ENCODE peak calls at places on chromosomes 13 and 19, in eight cellular contexts. P, Q, T, C, A, L, J and M are unnamed samples.

GRCh38 chr13:35144496-35144895 is 202.4 kb downstream of the NBEA start:
- DNase-seq in P (no peak), Q (no peak), T (no peak), C (no peak), A (no peak), L (no peak), J (no peak), M (no peak)

GRCh38 chr19:36573948-36574726 is 1.0 kb upstream of the ZNF529 start:
- DNase-seq in P (no peak), Q (peak; percentile 28), T (peak; percentile 0), C (no peak), A (no peak), L (no peak), J (no peak), M (no peak)

GRCh38 chr13:34419025-34419424 is 523.0 kb upstream of the NBEA start:
- DNase-seq in P (peak; percentile 68), Q (peak; percentile 39), T (no peak), C (no peak), A (no peak), L (no peak), J (no peak), M (no peak)

GRCh38 chr13:67935655-67936054 is 705.5 kb upstream of the PCDH9 start:
- DNase-seq in P (no peak), Q (no peak), T (no peak), C (no peak), A (no peak), L (no peak), J (no peak), M (no peak)

GRCh38 chr13:43874512-43875092 is 4.9 kb downstream of the CCDC122 start:
- DNase-seq in P (peak; percentile 11), Q (peak; percentile 65), T (peak; percentile 27), C (no peak), A (no peak), L (no peak), J (no peak), M (no peak)

GRCh38 chr19:3456925-3457530 is 23.3 kb downstream of the SMIM24 start:
- DNase-seq in P (no peak), Q (no peak), T (no peak), C (peak; percentile 15), A (no peak), L (peak; percentile 61), J (no peak), M (no peak)

GRCh38 chr13:81745391-81745790 is 1404.5 kb upstream of the SPRY2 start:
- DNase-seq in P (no peak), Q (no peak), T (no peak), C (no peak), A (no peak), L (no peak), J (no peak), M (no peak)

GRCh38 chr19:10975374-10976036 is 14.7 kb downstream of the SMARCA4 start:
- DNase-seq in P (no peak), Q (peak; percentile 77), T (no peak), C (no peak), A (no peak), L (no peak), J (no peak), M (peak; percentile 48)

GRCh38 chr13:38703255-38703654 is 16.4 kb downstream of the FREM2 start:
- DNase-seq in P (no peak), Q (no peak), T (no peak), C (no peak), A (no peak), L (no peak), J (no peak), M (no peak)

GRCh38 chr13:112652512-112653458 is 37.1 kb upstream of the ATP11A start:
- DNase-seq in P (no peak), Q (no peak), T (no peak), C (no peak), A (no peak), L (no peak), J (peak; percentile 32), M (no peak)

GRCh38 chr19:14114854-14115253 is 2.7 kb downstream of the PRKACA start:
- DNase-seq in P (peak; percentile 60), Q (no peak), T (peak; percentile 44), C (peak; percentile 49), A (no peak), L (peak; percentile 88), J (peak; percentile 74), M (no peak)

GRCh38 chr19:34217952-34218817 is 36.2 kb upstream of the GARRE1 start:
- DNase-seq in P (peak; percentile 46), Q (peak; percentile 94), T (no peak), C (no peak), A (no peak), L (no peak), J (no peak), M (peak; percentile 36)

GRCh38 chr13:97307882-97308624 is 85.9 kb downstream of the MBNL2 start:
- DNase-seq in P (peak; percentile 45), Q (peak; percentile 47), T (peak; percentile 48), C (no peak), A (no peak), L (no peak), J (peak; percentile 59), M (no peak)

GRCh38 chr13:112854321-112854720 is 114.7 kb upstream of the MCF2L start:
- DNase-seq in P (no peak), Q (no peak), T (no peak), C (no peak), A (no peak), L (peak; percentile 47), J (no peak), M (peak; percentile 10)

GRCh38 chr13:98144501-98145350 is 1.8 kb downstream of the FARP1 start:
- DNase-seq in P (peak; percentile 34), Q (peak; percentile 77), T (peak; percentile 32), C (no peak), A (no peak), L (no peak), J (no peak), M (no peak)

GRCh38 chr19:43594710-43595604 is 977 bp downstream of the IRGQ start:
- DNase-seq in P (peak; percentile 76), Q (peak; percentile 60), T (peak; percentile 75), C (peak; percentile 64), A (no peak), L (peak; percentile 93), J (peak; percentile 59), M (no peak)

GRCh38 chr13:41008349-41008980 is 10.7 kb downstream of the ELF1 start:
- DNase-seq in P (no peak), Q (peak; percentile 91), T (no peak), C (no peak), A (no peak), L (no peak), J (no peak), M (no peak)

GRCh38 chr13:41006951-41007350 is 12.2 kb downstream of the ELF1 start:
- DNase-seq in P (no peak), Q (no peak), T (no peak), C (no peak), A (no peak), L (no peak), J (no peak), M (no peak)

GRCh38 chr13:41005709-41006108 is 13.4 kb downstream of the ELF1 start:
- DNase-seq in P (no peak), Q (no peak), T (no peak), C (no peak), A (no peak), L (no peak), J (no peak), M (no peak)

GRCh38 chr13:41006296-41006695 is 12.8 kb downstream of the ELF1 start:
- DNase-seq in P (no peak), Q (no peak), T (no peak), C (no peak), A (no peak), L (no peak), J (no peak), M (no peak)

GRCh38 chr13:41007359-41008118 is 11.6 kb downstream of the ELF1 start:
- DNase-seq in P (no peak), Q (peak; percentile 22), T (no peak), C (no peak), A (no peak), L (no peak), J (peak; percentile 67), M (no peak)
- H3K4me1 ChIP-seq in P (peaks cover 2% of the 10 kb centered on the region), Q (peaks cover 2% of the 10 kb centered on the region), T (peaks cover 6% of the 10 kb centered on the region), C (peaks cover 92% of the 10 kb centered on the region), A (peaks cover 41% of the 10 kb centered on the region), L (peaks cover 16% of the 10 kb centered on the region), J (no peaks in the 10 kb centered on the region), M (peaks cover 34% of the 10 kb centered on the region)

DNA sequence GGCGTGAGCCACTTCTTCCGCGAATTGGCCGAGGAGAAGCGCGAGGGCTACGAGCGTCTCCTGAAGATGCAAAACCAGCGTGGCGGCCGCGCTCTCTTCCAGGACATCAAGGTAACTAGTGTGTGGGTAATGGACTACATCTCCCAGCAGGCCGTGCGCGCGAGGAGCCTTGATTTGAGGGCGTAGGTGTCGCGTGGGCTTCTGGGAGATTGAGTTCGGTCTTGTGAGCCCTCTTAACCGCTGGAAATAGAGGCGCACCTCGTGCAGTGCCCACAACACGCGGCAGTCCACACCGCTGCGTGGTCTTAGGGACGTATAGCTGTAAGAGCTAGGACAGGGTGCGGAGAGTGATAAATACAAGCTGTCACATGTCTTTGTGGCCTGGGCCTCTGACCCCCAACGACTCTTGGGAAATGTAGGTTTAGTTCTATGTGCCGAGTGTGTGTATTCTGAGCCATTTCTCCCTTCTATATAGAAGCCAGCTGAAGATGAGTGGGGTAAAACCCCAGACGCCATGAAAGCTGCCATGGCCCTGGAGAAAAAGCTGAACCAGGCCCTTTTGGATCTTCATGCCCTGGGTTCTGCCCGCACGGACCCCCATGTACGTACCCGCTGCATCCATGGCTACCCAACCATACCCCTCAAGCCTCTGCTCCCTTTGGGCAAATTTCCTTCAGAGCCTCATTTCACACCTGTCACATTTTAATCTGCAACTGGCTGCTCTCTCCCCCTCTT is 864 bp downstream of the FTL start:
- DNase-seq in P (peak; percentile 82), Q (peak; percentile 80), T (peak; percentile 91), C (peak; percentile 86), A (peak; percentile 84), L (peak; percentile 92), J (peak; percentile 78), M (peak; percentile 91)
- H3K27ac ChIP-seq in P (peak overlapping the region; percentile 72), Q (peak overlapping the region; percentile 23), T (peak overlapping the region; percentile 78), C (peak overlapping the region; percentile 93), A (peak overlapping the region; percentile 88), L (peak overlapping the region; percentile 96), J (peak overlapping the region; percentile 97), M (peak overlapping the region; percentile 97)

GRCh38 chr13:25905411-25906010 is 146.3 kb downstream of the SHISA2 start:
- DNase-seq in P (no peak), Q (no peak), T (no peak), C (no peak), A (no peak), L (no peak), J (no peak), M (no peak)
- H3K4me1 ChIP-seq in P (no peaks in the 10 kb centered on the region), Q (no peaks in the 10 kb centered on the region), T (peaks cover 6% of the 10 kb centered on the region), C (no peaks in the 10 kb centered on the region), A (no peaks in the 10 kb centered on the region), L (no peaks in the 10 kb centered on the region), J (no peaks in the 10 kb centered on the region), M (no peaks in the 10 kb centered on the region)

DNA sequence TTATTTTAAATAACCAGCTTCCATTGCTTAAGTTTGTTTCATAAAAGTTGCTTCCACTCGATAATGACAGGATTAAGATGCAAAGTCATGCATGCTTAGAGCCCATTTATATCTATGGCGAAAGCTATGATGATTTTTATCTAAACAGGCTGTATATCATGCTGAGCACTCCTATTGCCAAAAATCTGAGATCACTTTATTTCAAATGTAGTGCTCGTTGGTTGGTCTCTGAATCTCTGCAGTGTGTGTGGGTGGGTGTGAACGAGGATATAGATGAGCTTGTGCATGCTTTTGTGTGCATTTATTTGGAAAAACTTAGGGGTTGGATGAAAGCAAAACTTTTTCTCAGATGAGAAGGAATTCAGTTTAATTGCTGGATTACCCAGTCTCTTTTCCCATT is 27.0 kb upstream of the ARGLU1 start:
- DNase-seq in P (no peak), Q (peak; percentile 48), T (no peak), C (no peak), A (no peak), L (no peak), J (no peak), M (no peak)
- H3K27ac ChIP-seq in P (no peak overlapping the region), Q (no peak overlapping the region), T (no peak overlapping the region), C (no peak overlapping the region), A (no peak overlapping the region), L (no peak overlapping the region), J (no peak overlapping the region), M (no peak overlapping the region)

GRCh38 chr19:40419780-40420179 is 6.0 kb downstream of the SERTAD1 start:
- DNase-seq in P (no peak), Q (no peak), T (no peak), C (no peak), A (no peak), L (no peak), J (no peak), M (no peak)
- H3K4me1 ChIP-seq in P (peaks cover 15% of the 10 kb centered on the region), Q (peaks cover 12% of the 10 kb centered on the region), T (peaks cover 25% of the 10 kb centered on the region), C (peaks cover 18% of the 10 kb centered on the region), A (peaks cover 19% of the 10 kb centered on the region), L (peaks cover 26% of the 10 kb centered on the region), J (no peaks in the 10 kb centered on the region), M (peaks cover 62% of the 10 kb centered on the region)